ENCODE peak calls at places on chromosomes 11 and 22, in six cellular contexts. W is IMR-90, P is mesenchymal stem cell, S is neuronal stem cell, R is mesendoderm, A is H1. M is an unnamed sample.

GRCh38 chr11:118530180-118530682 is 761 bp upstream of the TMEM25 start:
- DNase-seq in W (peak; percentile 5), P (peak; percentile 14), S (no peak), R (no peak), A (no peak), M (no peak)

GRCh38 chr11:114135737-114136151 is 76.2 kb downstream of the ZBTB16 start:
- DNase-seq in W (no peak), P (peak; percentile 82), S (no peak), R (peak; percentile 94), A (peak; percentile 21), M (peak; percentile 84)

GRCh38 chr22:39908737-39909136 is 7.9 kb downstream of the GRAP2 start:
- DNase-seq in W (peak; percentile 8), P (peak; percentile 12), S (no peak), R (no peak), A (no peak), M (no peak)

GRCh38 chr11:114180301-114181055 is 115.7 kb upstream of the NNMT start:
- DNase-seq in W (no peak), P (peak; percentile 22), S (no peak), R (peak; percentile 75), A (no peak), M (peak; percentile 6)

GRCh38 chr22:24506802-24507438 is 11.8 kb downstream of the UPB1 start:
- DNase-seq in W (peak; percentile 45), P (peak; percentile 90), S (no peak), R (no peak), A (no peak), M (no peak)

GRCh38 chr11:95915051-95915450 is 8.9 kb downstream of the MTMR2 start:
- DNase-seq in W (no peak), P (no peak), S (no peak), R (no peak), A (no peak), M (no peak)

GRCh38 chr11:7278314-7278917 is 26.7 kb downstream of the SYT9 start:
- DNase-seq in W (peak; percentile 34), P (peak; percentile 16), S (peak; percentile 17), R (peak; percentile 51), A (no peak), M (peak; percentile 33)

GRCh38 chr22:30704978-30705377 is 10.3 kb downstream of the OSBP2 start:
- DNase-seq in W (no peak), P (no peak), S (no peak), R (no peak), A (no peak), M (no peak)

GRCh38 chr11:123187221-123187620 is 7.8 kb downstream of the CLMP start:
- DNase-seq in W (peak; percentile 42), P (no peak), S (no peak), R (no peak), A (no peak), M (no peak)

GRCh38 chr11:60500276-60500935 is 7.8 kb downstream of the MS4A12 start:
- DNase-seq in W (no peak), P (no peak), S (no peak), R (peak; percentile 53), A (peak; percentile 27), M (peak; percentile 28)

GRCh38 chr11:93407777-93408401 is 77.3 kb downstream of the DEUP1 start:
- DNase-seq in W (peak; percentile 0), P (peak; percentile 1), S (no peak), R (no peak), A (no peak), M (no peak)

GRCh38 chr11:57403176-57404147 is 13.0 kb upstream of the PRG2 start:
- DNase-seq in W (no peak), P (no peak), S (no peak), R (no peak), A (no peak), M (no peak)

GRCh38 chr11:29482510-29482909 is 534.3 kb downstream of the KCNA4 start:
- DNase-seq in W (no peak), P (no peak), S (no peak), R (no peak), A (no peak), M (peak; percentile 60)

GRCh38 chr11:14673824-14674432 is 30.3 kb downstream of the PDE3B start:
- DNase-seq in W (no peak), P (no peak), S (no peak), R (peak; percentile 51), A (no peak), M (no peak)

GRCh38 chr11:43916621-43917020 is 25.8 kb upstream of the C11orf96 start:
- DNase-seq in W (no peak), P (peak; percentile 80), S (no peak), R (no peak), A (no peak), M (no peak)

GRCh38 chr22:17540481-17540880 is 22.8 kb upstream of the SLC25A18 start:
- DNase-seq in W (no peak), P (no peak), S (no peak), R (peak; percentile 26), A (no peak), M (no peak)

GRCh38 chr11:14110629-14111028 is 148.1 kb downstream of the SPON1 start:
- DNase-seq in W (no peak), P (no peak), S (no peak), R (no peak), A (no peak), M (peak; percentile 96)

GRCh38 chr11:9716275-9717039 is 52.6 kb downstream of the SWAP70 start:
- DNase-seq in W (peak; percentile 83), P (peak; percentile 60), S (no peak), R (no peak), A (no peak), M (no peak)

GRCh38 chr22:40224702-40225101 is 47.0 kb downstream of the TNRC6B start:
- DNase-seq in W (peak; percentile 6), P (no peak), S (no peak), R (no peak), A (no peak), M (no peak)

GRCh38 chr11:13924801-13925327 is 37.7 kb upstream of the SPON1 start:
- DNase-seq in W (no peak), P (no peak), S (no peak), R (peak; percentile 31), A (no peak), M (peak; percentile 17)

GRCh38 chr22:18096823-18097222 is 13.8 kb upstream of the TUBA8 start:
- DNase-seq in W (no peak), P (no peak), S (no peak), R (no peak), A (no peak), M (no peak)

GRCh38 chr11:125569913-125570621 is 790 bp downstream of the EI24 start:
- DNase-seq in W (peak; percentile 18), P (peak; percentile 25), S (no peak), R (peak; percentile 13), A (no peak), M (no peak)

GRCh38 chr22:22534604-22535415 is 14.7 kb upstream of the ZNF280A start:
- DNase-seq in W (no peak), P (no peak), S (no peak), R (no peak), A (no peak), M (no peak)
- H3K79me1 ChIP-seq in W (no peaks in the 10 kb centered on the region), P (no peaks in the 10 kb centered on the region), S (no peaks in the 10 kb centered on the region), R (no peaks in the 10 kb centered on the region), A (no peaks in the 10 kb centered on the region), M (no peaks in the 10 kb centered on the region)

GRCh38 chr22:27918351-27919221 is 470 bp downstream of the PITPNB start:
- DNase-seq in W (peak; percentile 45), P (peak; percentile 71), S (peak; percentile 35), R (peak; percentile 80), A (no peak), M (peak; percentile 70)
- H3K18ac ChIP-seq in W (peak overlapping the region; percentile 60), P (peak overlapping the region; percentile 98), S (peak overlapping the region; percentile 87), R (peak overlapping the region; percentile 44), A (peak overlapping the region; percentile 65), M (peak overlapping the region; percentile 46)

DNA sequence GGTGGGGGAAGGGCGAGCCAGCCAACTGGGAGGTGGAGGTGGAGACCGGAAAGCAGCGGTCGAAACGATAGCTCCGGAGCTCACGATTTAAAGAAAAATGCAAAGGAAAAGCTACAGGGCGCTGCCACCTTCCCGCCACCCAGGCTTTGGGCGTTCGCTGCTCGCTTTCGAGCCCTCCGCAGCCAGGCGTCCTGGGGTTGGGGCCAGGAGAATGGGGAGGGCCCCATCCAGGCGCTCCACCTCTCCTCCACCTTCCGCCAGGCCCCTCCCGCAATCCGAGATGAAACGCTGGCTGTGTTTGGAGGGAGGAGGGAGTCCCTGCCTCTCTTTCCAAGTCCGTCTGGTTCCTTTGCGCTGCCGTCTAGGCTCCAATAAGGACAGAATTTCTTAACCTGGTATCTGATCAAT is 452 bp upstream of the ABTB2 start:
- DNase-seq in W (peak; percentile 24), P (peak; percentile 61), S (peak; percentile 67), R (peak; percentile 91), A (no peak), M (peak; percentile 76)
- H3K4me3 ChIP-seq in W (peak overlapping the region; percentile 33), P (peak overlapping the region; percentile 80), S (peak overlapping the region; percentile 76), R (peak overlapping the region; percentile 25), A (peak overlapping the region; percentile 64), M (peak overlapping the region; percentile 57)

GRCh38 chr11:47447906-47448305 is 1.0 kb downstream of the RAPSN start:
- DNase-seq in W (no peak), P (no peak), S (no peak), R (no peak), A (no peak), M (no peak)

GRCh38 chr11:47445840-47446239 is 3.1 kb downstream of the RAPSN start:
- DNase-seq in W (no peak), P (no peak), S (no peak), R (no peak), A (no peak), M (no peak)

GRCh38 chr11:47448566-47449427 is at the start of gene RAPSN:
- DNase-seq in W (no peak), P (no peak), S (no peak), R (no peak), A (no peak), M (no peak)

GRCh38 chr11:47449541-47449940 is 605 bp upstream of the RAPSN start:
- DNase-seq in W (no peak), P (no peak), S (no peak), R (no peak), A (no peak), M (no peak)

DNA sequence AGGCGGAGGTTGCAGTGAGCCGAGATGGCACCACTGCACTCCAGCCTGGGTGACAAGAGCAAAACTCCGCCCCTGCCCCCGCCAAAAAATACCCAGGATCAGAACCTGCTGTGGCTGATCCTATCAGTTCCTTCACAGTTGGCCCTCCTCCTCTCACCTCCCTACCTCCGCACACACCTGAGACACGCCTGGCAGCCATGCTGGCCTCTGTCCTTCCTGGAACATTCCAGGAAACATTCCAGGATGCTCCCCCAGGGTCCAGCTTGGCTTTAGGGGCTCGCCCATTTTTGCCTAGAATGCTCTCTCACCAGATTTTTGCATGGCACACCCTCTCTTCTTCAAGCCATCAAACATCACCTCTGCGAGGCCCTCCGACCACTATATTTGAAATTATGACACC is 2.1 kb downstream of the RAPSN start:
- DNase-seq in W (no peak), P (no peak), S (no peak), R (no peak), A (no peak), M (no peak)
- H3K79me1 ChIP-seq in W (no peaks in the 10 kb centered on the region), P (no peaks in the 10 kb centered on the region), S (no peaks in the 10 kb centered on the region), R (no peaks in the 10 kb centered on the region), A (no peaks in the 10 kb centered on the region), M (no peaks in the 10 kb centered on the region)